ENCODE peak calls at places on chromosomes 5 and 9, in four cellular contexts. A is A549; V is CD8-positive, alpha-beta T cell; I is lower lobe of right lung. R is an unnamed sample.

GRCh38 chr5:141529002-141529401 is 40.1 kb downstream of the PCDHGC5 start:
- DNase-seq in A (no peak), I (no peak), V (no peak), R (no peak)

GRCh38 chr9:7976856-7977255 is 177.3 kb upstream of the DMAC1 start:
- DNase-seq in V (no peak), I (no peak), A (no peak), R (no peak)

GRCh38 chr5:79750611-79751510 is 61.2 kb downstream of the CMYA5 start:
- DNase-seq in I (no peak), A (no peak), V (no peak), R (peak)

GRCh38 chr5:1792842-1793266 is 6.8 kb downstream of the MRPL36 start:
- DNase-seq in I (no peak), V (peak), A (no peak), R (no peak)

GRCh38 chr9:114448706-114449105 is 56.6 kb downstream of the WHRN start:
- DNase-seq in V (no peak), I (no peak), A (no peak), R (no peak)

GRCh38 chr5:14171091-14171490 is 27.9 kb downstream of the TRIO start:
- DNase-seq in I (no peak), V (no peak), A (no peak), R (no peak)

GRCh38 chr9:27154923-27155322 is 45.9 kb downstream of the TEK start:
- DNase-seq in V (no peak), A (no peak), I (no peak), R (no peak)

GRCh38 chr5:91027316-91027937 is 355.7 kb downstream of the ARRDC3 start:
- DNase-seq in I (no peak), V (no peak), A (no peak), R (peak)

GRCh38 chr5:169670769-169671525 is 33.9 kb downstream of the DOCK2 start:
- DNase-seq in A (no peak), V (no peak), I (no peak), R (no peak)

GRCh38 chr9:98231770-98232478 is 23.5 kb downstream of the TBC1D2 start:
- DNase-seq in V (no peak), I (no peak), A (peak), R (no peak)

GRCh38 chr5:32275421-32275765 is 37.3 kb downstream of the MTMR12 start:
- DNase-seq in V (no peak), A (no peak), I (no peak), R (no peak)

GRCh38 chr9:29514862-29515261 is 1941.6 kb upstream of the C9orf72 start:
- DNase-seq in V (no peak), A (no peak), I (no peak), R (no peak)

GRCh38 chr9:29511680-29512079 is 1938.4 kb upstream of the C9orf72 start:
- DNase-seq in V (no peak), A (no peak), I (no peak), R (no peak)

DNA sequence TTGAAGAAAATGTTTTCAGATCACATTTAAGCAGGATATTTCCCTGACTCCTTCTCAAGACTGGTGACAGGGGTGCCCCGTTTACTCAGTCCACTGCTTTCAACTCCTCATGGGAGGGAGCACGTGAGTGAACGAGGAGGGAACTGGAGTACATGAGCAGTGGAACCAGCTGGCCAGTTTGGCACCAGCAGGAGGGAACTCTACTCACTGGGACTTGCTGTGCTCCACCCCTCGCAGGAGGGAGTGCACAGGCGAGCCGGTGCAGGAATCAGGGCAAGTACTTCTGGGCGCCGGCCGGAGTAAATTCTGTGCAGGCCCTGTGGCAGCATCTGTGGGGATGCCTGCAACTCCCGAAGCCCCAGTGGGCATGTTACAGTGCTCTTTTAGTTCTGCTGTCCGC is 1941.1 kb upstream of the C9orf72 start:
- DNase-seq in A (peak), V (no peak), I (no peak), R (no peak)
- H3K4me3 ChIP-seq in A (no peak), V (no peak), I (no peak), R (no peak)

GRCh38 chr9:9774471-9774870 is 838.3 kb downstream of the PTPRD start:
- DNase-seq in I (no peak), V (no peak), A (no peak), R (no peak)
- H3K4me3 ChIP-seq in I (no peak), V (no peak), A (no peak), R (no peak)

GRCh38 chr5:34562791-34563190 is 93.3 kb upstream of the RAI14 start:
- DNase-seq in V (no peak), I (no peak), A (no peak), R (no peak)

GRCh38 chr5:34563951-34564705 is 92.0 kb upstream of the RAI14 start:
- DNase-seq in V (no peak), A (no peak), I (no peak), R (no peak)

GRCh38 chr5:34564706-34565235 is 91.4 kb upstream of the RAI14 start:
- DNase-seq in I (no peak), V (no peak), A (no peak), R (no peak)

DNA sequence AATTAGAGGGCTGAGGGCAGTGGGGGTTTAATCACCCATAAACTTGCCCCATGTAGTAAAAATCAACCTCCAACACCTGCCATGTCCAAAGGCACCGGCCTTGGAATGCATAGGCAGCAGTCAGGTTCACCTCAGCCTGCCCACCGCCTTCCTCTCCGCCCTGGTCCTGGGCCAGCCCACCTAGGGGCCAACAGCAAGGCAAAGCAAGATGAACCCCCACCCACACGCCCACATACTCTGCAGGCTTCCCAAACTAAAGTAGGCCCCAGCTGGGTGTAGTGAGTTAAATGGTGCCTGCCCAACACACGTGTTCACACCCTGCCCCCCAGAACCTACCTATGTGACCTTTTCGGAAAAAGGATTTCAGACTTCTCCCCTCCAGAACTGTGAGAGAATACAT is 92.9 kb upstream of the RAI14 start:
- DNase-seq in V (no peak), I (no peak), A (no peak), R (no peak)
- H3K4me3 ChIP-seq in V (no peak), I (no peak), A (no peak), R (no peak)

GRCh38 chr5:119286516-119287488 is 69.0 kb upstream of the TNFAIP8 start:
- DNase-seq in V (no peak), A (peak), I (no peak), R (no peak)
- H3K4me3 ChIP-seq in V (peak), A (peak), I (no peak), R (no peak)

GRCh38 chr9:121369595-121370265 is at the start of gene STOM:
- DNase-seq in I (peak), V (peak), A (no peak), R (peak)
- H3K4me3 ChIP-seq in I (peak), V (peak), A (peak), R (peak)

GRCh38 chr5:76692651-76693050 is 23.3 kb upstream of the F2R start:
- DNase-seq in V (no peak), I (no peak), A (no peak), R (no peak)

GRCh38 chr5:76691470-76692273 is 24.3 kb upstream of the F2R start:
- DNase-seq in A (peak), I (no peak), V (no peak), R (no peak)

GRCh38 chr5:76692274-76692540 is 23.7 kb upstream of the F2R start:
- DNase-seq in V (no peak), A (no peak), I (no peak), R (no peak)

GRCh38 chr5:76694317-76694716 is 21.6 kb upstream of the F2R start:
- DNase-seq in I (no peak), A (no peak), V (no peak), R (no peak)

GRCh38 chr5:76693141-76693540 is 22.8 kb upstream of the F2R start:
- DNase-seq in A (no peak), V (no peak), I (no peak), R (no peak)
- H3K4me3 ChIP-seq in A (no peak), V (no peak), I (no peak), R (no peak)

DNA sequence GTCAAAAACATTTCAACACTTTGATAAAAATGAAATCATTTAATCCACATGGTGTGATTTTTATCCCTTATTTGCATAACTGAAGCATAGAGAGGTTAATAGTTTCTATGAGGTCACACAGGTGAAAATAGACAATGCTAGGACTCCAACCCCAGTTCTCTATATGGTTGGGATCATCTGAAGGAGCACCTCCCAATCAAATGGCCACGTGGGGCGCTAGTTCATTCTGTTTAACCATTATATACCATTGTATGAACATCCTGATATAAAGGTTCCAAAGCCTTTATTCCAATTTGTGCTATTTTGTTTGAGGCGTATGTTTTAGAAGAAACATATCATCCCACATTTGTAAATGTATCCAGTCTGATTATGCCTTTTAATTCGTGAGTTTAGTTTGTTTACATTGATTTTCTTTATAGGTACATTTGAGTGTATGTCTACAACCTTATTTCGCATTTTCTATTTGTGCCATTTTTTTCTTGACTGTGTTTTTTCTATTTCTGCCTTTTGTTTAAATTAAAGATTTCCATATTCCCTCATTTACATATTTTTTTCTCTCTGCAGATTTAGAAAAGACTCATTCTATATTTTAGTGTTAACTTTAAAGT is 1092.0 kb downstream of the MAT2B start:
- DNase-seq in I (no peak), A (peak), V (no peak), R (peak)
- H3K4me3 ChIP-seq in I (no peak), A (no peak), V (no peak), R (no peak)

DNA sequence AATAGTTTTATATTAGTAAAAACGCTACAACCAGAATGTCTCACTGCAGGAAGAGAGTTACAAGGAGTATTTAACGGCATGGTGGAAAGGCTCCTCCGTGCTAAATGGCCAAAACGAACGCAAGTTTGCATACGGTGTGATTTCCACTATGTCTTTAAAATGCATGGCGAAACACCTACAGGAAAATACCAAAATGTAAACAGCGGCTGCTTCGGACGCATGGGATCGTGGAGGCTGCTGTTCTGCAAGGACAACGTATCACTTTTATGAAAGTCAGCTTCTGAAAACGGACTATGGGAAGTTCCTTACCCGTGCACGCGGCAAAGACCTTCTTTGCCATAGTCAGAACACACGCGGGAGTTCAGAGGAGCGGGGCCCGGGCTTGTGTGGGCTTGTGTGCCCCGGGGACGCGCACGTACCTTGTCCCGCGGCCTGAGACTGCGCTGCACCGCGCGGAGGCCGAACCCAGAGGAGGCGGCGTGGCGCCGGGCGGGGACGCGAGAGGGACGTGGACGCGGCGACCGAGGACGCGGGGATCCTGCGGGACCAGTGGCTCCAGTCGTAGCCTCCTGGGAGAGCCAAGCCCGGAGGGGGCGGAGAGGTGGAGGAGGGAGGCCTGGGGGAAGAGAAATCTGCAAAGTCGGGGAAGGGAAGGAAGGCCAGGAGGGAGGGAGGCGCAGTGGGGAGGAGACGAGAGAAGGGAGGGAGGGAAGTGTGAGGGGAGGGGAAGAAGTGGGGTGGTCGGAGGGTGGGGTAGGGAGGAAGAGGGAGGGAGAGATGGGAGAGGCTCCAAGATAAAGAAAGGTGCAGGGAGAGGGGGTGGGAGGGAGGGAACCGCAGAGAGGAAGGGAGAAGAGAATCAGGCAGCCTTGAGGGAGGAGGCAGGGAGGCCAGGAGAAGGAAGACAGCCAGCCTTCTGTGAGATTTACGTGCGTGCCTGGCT is at the start of gene CMBL:
- DNase-seq in I (peak), A (peak), V (no peak), R (peak)
- H3K4me3 ChIP-seq in I (peak), A (peak), V (peak), R (peak)